ENCODE peak calls at places on chromosomes 6 and 20, in seven cellular contexts. One of them, this sample, is unnamed.

GRCh38 chr6:43799671-43800623 is 29.9 kb downstream of the VEGFA start:
- DNase-seq in H9: no peak
- DNase-seq in hepatocyte: no peak
- DNase-seq in neural progenitor cell: no peak
- DNase-seq in astrocyte: no peak
- DNase-seq in HCT116: no peak
- DNase-seq in mammary epithelial cell: no peak
- DNase-seq in this sample: no peak

GRCh38 chr6:168274046-168274952 is 45.3 kb downstream of the DACT2 start:
- DNase-seq in neural progenitor cell: no peak
- DNase-seq in mammary epithelial cell: no peak
- DNase-seq in hepatocyte: peak; percentile 67
- DNase-seq in astrocyte: no peak
- DNase-seq in HCT116: no peak
- DNase-seq in H9: peak; percentile 48
- DNase-seq in this sample: no peak

GRCh38 chr20:63047946-63048345 is 41.2 kb upstream of the BHLHE23 start:
- DNase-seq in neural progenitor cell: no peak
- DNase-seq in astrocyte: no peak
- DNase-seq in H9: no peak
- DNase-seq in HCT116: no peak
- DNase-seq in mammary epithelial cell: no peak
- DNase-seq in hepatocyte: no peak
- DNase-seq in this sample: no peak

GRCh38 chr6:154511735-154512097 is 1.2 kb upstream of the CNKSR3 start:
- DNase-seq in HCT116: no peak
- DNase-seq in hepatocyte: no peak
- DNase-seq in astrocyte: no peak
- DNase-seq in neural progenitor cell: no peak
- DNase-seq in H9: no peak
- DNase-seq in mammary epithelial cell: no peak
- DNase-seq in this sample: no peak

GRCh38 chr6:55643868-55644267 is 64.9 kb upstream of the HMGCLL1 start:
- DNase-seq in hepatocyte: no peak
- DNase-seq in astrocyte: peak; percentile 22
- DNase-seq in mammary epithelial cell: peak; percentile 46
- DNase-seq in H9: no peak
- DNase-seq in neural progenitor cell: no peak
- DNase-seq in HCT116: no peak
- DNase-seq in this sample: peak; percentile 36

GRCh38 chr20:55684578-55684977 is 320.7 kb downstream of the CBLN4 start:
- DNase-seq in hepatocyte: no peak
- DNase-seq in astrocyte: no peak
- DNase-seq in H9: no peak
- DNase-seq in neural progenitor cell: no peak
- DNase-seq in mammary epithelial cell: no peak
- DNase-seq in HCT116: no peak
- DNase-seq in this sample: no peak

GRCh38 chr6:155080876-155081845 is 86.0 kb downstream of the TIAM2 start:
- DNase-seq in mammary epithelial cell: no peak
- DNase-seq in hepatocyte: no peak
- DNase-seq in astrocyte: peak; percentile 97
- DNase-seq in H9: no peak
- DNase-seq in HCT116: no peak
- DNase-seq in neural progenitor cell: peak; percentile 32
- DNase-seq in this sample: no peak

GRCh38 chr6:144007779-144008500 is at the start of gene PLAGL1:
- DNase-seq in astrocyte: peak; percentile 45
- DNase-seq in mammary epithelial cell: peak; percentile 57
- DNase-seq in H9: peak; percentile 35
- DNase-seq in neural progenitor cell: peak; percentile 66
- DNase-seq in hepatocyte: peak; percentile 68
- DNase-seq in HCT116: peak; percentile 38
- DNase-seq in this sample: peak; percentile 61

GRCh38 chr6:13479971-13480434 is 7.4 kb downstream of the GFOD1 start:
- DNase-seq in hepatocyte: no peak
- DNase-seq in astrocyte: no peak
- DNase-seq in mammary epithelial cell: peak; percentile 90
- DNase-seq in neural progenitor cell: no peak
- DNase-seq in HCT116: no peak
- DNase-seq in H9: no peak
- DNase-seq in this sample: no peak

GRCh38 chr6:124961784-124962611 is at the start of gene RNF217:
- DNase-seq in neural progenitor cell: peak; percentile 74
- DNase-seq in mammary epithelial cell: peak; percentile 62
- DNase-seq in astrocyte: peak; percentile 70
- DNase-seq in hepatocyte: peak; percentile 71
- DNase-seq in HCT116: no peak
- DNase-seq in H9: peak; percentile 49
- DNase-seq in this sample: peak; percentile 77

GRCh38 chr6:138477913-138478539 is 21.3 kb downstream of the NHSL1 start:
- DNase-seq in neural progenitor cell: no peak
- DNase-seq in hepatocyte: no peak
- DNase-seq in H9: no peak
- DNase-seq in mammary epithelial cell: no peak
- DNase-seq in HCT116: no peak
- DNase-seq in astrocyte: no peak
- DNase-seq in this sample: no peak

GRCh38 chr6:30707281-30707850 is 9.7 kb downstream of the MDC1 start:
- DNase-seq in neural progenitor cell: no peak
- DNase-seq in astrocyte: no peak
- DNase-seq in HCT116: no peak
- DNase-seq in H9: no peak
- DNase-seq in hepatocyte: no peak
- DNase-seq in mammary epithelial cell: no peak
- DNase-seq in this sample: no peak

GRCh38 chr6:16969699-16970695 is 131.9 kb upstream of the STMND1 start:
- DNase-seq in HCT116: no peak
- DNase-seq in neural progenitor cell: no peak
- DNase-seq in astrocyte: no peak
- DNase-seq in hepatocyte: no peak
- DNase-seq in H9: no peak
- DNase-seq in mammary epithelial cell: no peak
- DNase-seq in this sample: peak; percentile 31

DNA sequence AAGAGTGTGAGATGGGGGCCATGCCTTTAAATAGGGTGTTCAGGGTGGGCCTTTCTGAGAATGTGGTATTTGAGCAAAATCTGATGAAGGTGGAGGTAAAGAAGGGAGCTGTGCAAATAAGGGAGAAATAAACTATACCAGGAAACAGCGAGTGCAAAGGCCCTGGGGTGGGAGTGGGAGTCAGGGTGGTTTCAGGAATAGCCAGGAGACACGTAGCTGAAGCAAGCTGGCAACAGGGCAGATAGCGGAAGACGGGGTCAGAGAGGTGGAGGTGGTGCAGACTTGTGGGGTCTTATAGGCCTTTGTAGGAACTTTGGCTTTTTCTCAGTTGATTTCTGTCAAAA is 51.6 kb downstream of the FGD2 start:
- DNase-seq in astrocyte: no peak
- DNase-seq in neural progenitor cell: no peak
- DNase-seq in mammary epithelial cell: no peak
- DNase-seq in H9: no peak
- DNase-seq in HCT116: no peak
- DNase-seq in hepatocyte: no peak
- DNase-seq in this sample: no peak
- H3K4me2 ChIP-seq in astrocyte: no peak overlapping the region
- H3K4me2 ChIP-seq in neural progenitor cell: no peak overlapping the region
- H3K4me2 ChIP-seq in mammary epithelial cell: peak overlapping the region; percentile 72
- H3K4me2 ChIP-seq in H9: no peak overlapping the region
- H3K4me2 ChIP-seq in HCT116: peak overlapping the region; percentile 71
- H3K4me2 ChIP-seq in hepatocyte: no peak overlapping the region
- H3K4me2 ChIP-seq in this sample: no peak overlapping the region

GRCh38 chr6:56816393-56816792 is 138.5 kb upstream of the BEND6 start:
- DNase-seq in astrocyte: no peak
- DNase-seq in mammary epithelial cell: no peak
- DNase-seq in HCT116: no peak
- DNase-seq in H9: no peak
- DNase-seq in hepatocyte: peak; percentile 36
- DNase-seq in neural progenitor cell: no peak
- DNase-seq in this sample: no peak

GRCh38 chr6:56815436-56815835 is 139.5 kb upstream of the BEND6 start:
- DNase-seq in hepatocyte: no peak
- DNase-seq in HCT116: no peak
- DNase-seq in astrocyte: no peak
- DNase-seq in mammary epithelial cell: no peak
- DNase-seq in H9: no peak
- DNase-seq in neural progenitor cell: no peak
- DNase-seq in this sample: no peak

GRCh38 chr6:56821005-56821432 is 133.9 kb upstream of the BEND6 start:
- DNase-seq in hepatocyte: no peak
- DNase-seq in neural progenitor cell: no peak
- DNase-seq in astrocyte: no peak
- DNase-seq in HCT116: no peak
- DNase-seq in H9: no peak
- DNase-seq in mammary epithelial cell: no peak
- DNase-seq in this sample: no peak

GRCh38 chr6:56819604-56820003 is 135.3 kb upstream of the BEND6 start:
- DNase-seq in astrocyte: no peak
- DNase-seq in hepatocyte: no peak
- DNase-seq in mammary epithelial cell: no peak
- DNase-seq in H9: no peak
- DNase-seq in HCT116: no peak
- DNase-seq in neural progenitor cell: no peak
- DNase-seq in this sample: no peak

DNA sequence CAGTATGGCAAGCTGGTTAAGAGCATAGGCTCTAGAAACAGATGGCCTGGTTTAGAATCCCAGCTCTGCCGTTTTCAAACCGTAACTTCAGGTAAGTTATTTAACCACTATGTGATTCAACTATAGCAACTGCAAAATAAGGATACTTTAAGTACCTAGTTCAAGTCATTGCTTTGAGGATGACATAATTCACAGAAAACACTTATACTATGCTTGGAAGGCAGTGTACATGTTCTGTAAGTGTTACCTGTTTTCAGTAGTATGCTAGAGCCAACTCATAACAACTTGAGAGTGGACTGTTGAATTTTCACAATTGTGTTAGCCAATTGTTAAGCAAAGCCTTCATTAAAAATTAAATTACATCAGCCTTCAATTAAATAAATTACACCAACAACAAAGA is 134.8 kb upstream of the BEND6 start:
- DNase-seq in H9: no peak
- DNase-seq in neural progenitor cell: no peak
- DNase-seq in hepatocyte: no peak
- DNase-seq in astrocyte: no peak
- DNase-seq in HCT116: no peak
- DNase-seq in mammary epithelial cell: no peak
- DNase-seq in this sample: no peak
- H3K79me2 ChIP-seq in H9: peaks cover 21% of the 10 kb centered on the region
- H3K79me2 ChIP-seq in neural progenitor cell: peaks cover 97% of the 10 kb centered on the region
- H3K79me2 ChIP-seq in hepatocyte: peaks cover 62% of the 10 kb centered on the region
- H3K79me2 ChIP-seq in astrocyte: peaks cover 91% of the 10 kb centered on the region
- H3K79me2 ChIP-seq in HCT116: peaks cover 87% of the 10 kb centered on the region
- H3K79me2 ChIP-seq in mammary epithelial cell: peaks cover 31% of the 10 kb centered on the region
- H3K79me2 ChIP-seq in this sample: peaks cover 78% of the 10 kb centered on the region

GRCh38 chr6:3596736-3597135 is 139.9 kb upstream of the SLC22A23 start:
- DNase-seq in HCT116: no peak
- DNase-seq in mammary epithelial cell: no peak
- DNase-seq in astrocyte: no peak
- DNase-seq in neural progenitor cell: no peak
- DNase-seq in hepatocyte: no peak
- DNase-seq in H9: no peak
- DNase-seq in this sample: no peak

GRCh38 chr6:3591970-3592369 is 135.1 kb upstream of the SLC22A23 start:
- DNase-seq in astrocyte: no peak
- DNase-seq in mammary epithelial cell: no peak
- DNase-seq in H9: no peak
- DNase-seq in HCT116: no peak
- DNase-seq in neural progenitor cell: no peak
- DNase-seq in hepatocyte: no peak
- DNase-seq in this sample: no peak

GRCh38 chr6:3594196-3594595 is 137.3 kb upstream of the SLC22A23 start:
- DNase-seq in astrocyte: no peak
- DNase-seq in H9: no peak
- DNase-seq in hepatocyte: no peak
- DNase-seq in neural progenitor cell: no peak
- DNase-seq in mammary epithelial cell: no peak
- DNase-seq in HCT116: no peak
- DNase-seq in this sample: no peak

GRCh38 chr6:3593161-3593560 is 136.3 kb upstream of the SLC22A23 start:
- DNase-seq in neural progenitor cell: no peak
- DNase-seq in H9: no peak
- DNase-seq in mammary epithelial cell: no peak
- DNase-seq in astrocyte: no peak
- DNase-seq in hepatocyte: no peak
- DNase-seq in HCT116: no peak
- DNase-seq in this sample: no peak

GRCh38 chr6:3592371-3592941 is 135.6 kb upstream of the SLC22A23 start:
- DNase-seq in astrocyte: peak; percentile 94
- DNase-seq in mammary epithelial cell: peak; percentile 100
- DNase-seq in H9: no peak
- DNase-seq in HCT116: peak; percentile 24
- DNase-seq in neural progenitor cell: no peak
- DNase-seq in hepatocyte: peak; percentile 33
- DNase-seq in this sample: peak; percentile 94
- H3K4me2 ChIP-seq in astrocyte: peak overlapping the region; percentile 37
- H3K4me2 ChIP-seq in mammary epithelial cell: peak overlapping the region; percentile 7
- H3K4me2 ChIP-seq in H9: no peak overlapping the region
- H3K4me2 ChIP-seq in HCT116: peak overlapping the region; percentile 3
- H3K4me2 ChIP-seq in neural progenitor cell: no peak overlapping the region
- H3K4me2 ChIP-seq in hepatocyte: no peak overlapping the region
- H3K4me2 ChIP-seq in this sample: peak overlapping the region; percentile 11

DNA sequence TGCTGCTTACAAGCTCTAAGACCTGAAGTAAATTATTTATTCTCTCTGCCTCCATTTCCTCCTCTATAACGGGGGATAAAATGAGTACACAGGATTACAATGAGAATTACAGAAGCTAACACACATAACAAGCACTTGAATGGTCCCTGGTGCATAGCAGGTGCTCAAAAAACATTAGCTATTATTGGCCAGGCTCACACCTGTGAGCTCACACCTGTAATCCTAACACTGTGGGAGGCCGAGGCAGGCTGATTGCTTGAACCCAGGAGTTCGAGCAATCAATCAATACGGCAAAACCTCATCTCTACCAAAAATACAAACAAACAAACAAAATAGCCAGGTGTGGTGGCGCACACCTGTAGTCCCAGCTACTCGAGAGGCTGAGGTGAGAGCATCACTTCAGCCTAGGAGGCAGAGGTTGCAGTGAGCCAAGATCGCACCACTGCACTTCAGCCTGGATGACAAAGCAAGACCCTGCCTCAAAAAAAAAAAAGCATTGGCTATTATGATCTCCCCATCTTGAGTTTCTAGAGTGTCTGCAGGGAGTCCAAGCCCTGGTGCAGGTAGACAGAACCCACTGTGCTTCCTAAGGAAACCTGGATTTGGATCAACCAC is 68.1 kb downstream of the PREX1 start:
- DNase-seq in neural progenitor cell: no peak
- DNase-seq in astrocyte: no peak
- DNase-seq in HCT116: no peak
- DNase-seq in hepatocyte: no peak
- DNase-seq in mammary epithelial cell: no peak
- DNase-seq in H9: no peak
- DNase-seq in this sample: no peak
- H3K79me2 ChIP-seq in neural progenitor cell: no peaks in the 10 kb centered on the region
- H3K79me2 ChIP-seq in astrocyte: peaks cover 3% of the 10 kb centered on the region
- H3K79me2 ChIP-seq in HCT116: no peaks in the 10 kb centered on the region
- H3K79me2 ChIP-seq in hepatocyte: no peaks in the 10 kb centered on the region
- H3K79me2 ChIP-seq in mammary epithelial cell: no peaks in the 10 kb centered on the region
- H3K79me2 ChIP-seq in H9: no peaks in the 10 kb centered on the region
- H3K79me2 ChIP-seq in this sample: no peaks in the 10 kb centered on the region

This sample was measured in fibroblast of lung.